ENCODE peak calls at places on chromosome 18, in six cellular contexts. One of them, this sample, is unnamed.

GRCh38 chr18:13823707-13824395 is at the start of gene MC5R:
- DNase-seq in T-helper 1 cell: peak
- DNase-seq in NCI-H460: peak
- DNase-seq in brain microvascular endothelial cell: peak
- DNase-seq in HCEC 1CT: no peak
- DNase-seq in stimulated activated CD8-positive, alpha-beta memory T cell treated with anti-CD3 and anti-CD28 coated beads, Interleukin-12 subunit alpha, Interleukin-12 subunit beta, amount 100 ng/mL, for 1 hour: peak
- DNase-seq in this sample: peak

GRCh38 chr18:76430636-76431035 is 64.4 kb downstream of the ZNF516 start:
- DNase-seq in T-helper 1 cell: no peak
- DNase-seq in NCI-H460: no peak
- DNase-seq in brain microvascular endothelial cell: no peak
- DNase-seq in HCEC 1CT: no peak
- DNase-seq in stimulated activated CD8-positive, alpha-beta memory T cell treated with anti-CD3 and anti-CD28 coated beads, Interleukin-12 subunit alpha, Interleukin-12 subunit beta, amount 100 ng/mL, for 1 hour: no peak
- DNase-seq in this sample: peak

GRCh38 chr18:14970027-14970426 is 222.1 kb downstream of the ANKRD30B start:
- DNase-seq in T-helper 1 cell: no peak
- DNase-seq in NCI-H460: no peak
- DNase-seq in brain microvascular endothelial cell: no peak
- DNase-seq in HCEC 1CT: no peak
- DNase-seq in stimulated activated CD8-positive, alpha-beta memory T cell treated with anti-CD3 and anti-CD28 coated beads, Interleukin-12 subunit alpha, Interleukin-12 subunit beta, amount 100 ng/mL, for 1 hour: no peak
- DNase-seq in this sample: peak

GRCh38 chr18:58649966-58650816 is 21.1 kb upstream of the MALT1 start:
- DNase-seq in T-helper 1 cell: no peak
- DNase-seq in NCI-H460: no peak
- DNase-seq in brain microvascular endothelial cell: no peak
- DNase-seq in HCEC 1CT: no peak
- DNase-seq in stimulated activated CD8-positive, alpha-beta memory T cell treated with anti-CD3 and anti-CD28 coated beads, Interleukin-12 subunit alpha, Interleukin-12 subunit beta, amount 100 ng/mL, for 1 hour: no peak
- DNase-seq in this sample: no peak

GRCh38 chr18:79395761-79396404 is at the start of gene NFATC1:
- DNase-seq in T-helper 1 cell: peak
- DNase-seq in NCI-H460: peak
- DNase-seq in brain microvascular endothelial cell: peak
- DNase-seq in HCEC 1CT: peak
- DNase-seq in stimulated activated CD8-positive, alpha-beta memory T cell treated with anti-CD3 and anti-CD28 coated beads, Interleukin-12 subunit alpha, Interleukin-12 subunit beta, amount 100 ng/mL, for 1 hour: peak
- DNase-seq in this sample: peak

GRCh38 chr18:57660961-57661360 is 39.3 kb upstream of the NARS1 start:
- DNase-seq in T-helper 1 cell: no peak
- DNase-seq in NCI-H460: no peak
- DNase-seq in brain microvascular endothelial cell: peak
- DNase-seq in HCEC 1CT: peak
- DNase-seq in stimulated activated CD8-positive, alpha-beta memory T cell treated with anti-CD3 and anti-CD28 coated beads, Interleukin-12 subunit alpha, Interleukin-12 subunit beta, amount 100 ng/mL, for 1 hour: no peak
- DNase-seq in this sample: peak

GRCh38 chr18:26854292-26854881 is 11.1 kb downstream of the AQP4 start:
- DNase-seq in T-helper 1 cell: no peak
- DNase-seq in NCI-H460: no peak
- DNase-seq in brain microvascular endothelial cell: no peak
- DNase-seq in HCEC 1CT: no peak
- DNase-seq in stimulated activated CD8-positive, alpha-beta memory T cell treated with anti-CD3 and anti-CD28 coated beads, Interleukin-12 subunit alpha, Interleukin-12 subunit beta, amount 100 ng/mL, for 1 hour: no peak
- DNase-seq in this sample: no peak

GRCh38 chr18:33201509-33201926 is 239.0 kb downstream of the CCDC178 start:
- DNase-seq in T-helper 1 cell: no peak
- DNase-seq in NCI-H460: peak
- DNase-seq in brain microvascular endothelial cell: peak
- DNase-seq in HCEC 1CT: no peak
- DNase-seq in stimulated activated CD8-positive, alpha-beta memory T cell treated with anti-CD3 and anti-CD28 coated beads, Interleukin-12 subunit alpha, Interleukin-12 subunit beta, amount 100 ng/mL, for 1 hour: no peak
- DNase-seq in this sample: peak

GRCh38 chr18:49769047-49769708 is 44.2 kb downstream of the ACAA2 start:
- DNase-seq in T-helper 1 cell: no peak
- DNase-seq in NCI-H460: no peak
- DNase-seq in brain microvascular endothelial cell: no peak
- DNase-seq in HCEC 1CT: no peak
- DNase-seq in stimulated activated CD8-positive, alpha-beta memory T cell treated with anti-CD3 and anti-CD28 coated beads, Interleukin-12 subunit alpha, Interleukin-12 subunit beta, amount 100 ng/mL, for 1 hour: no peak
- DNase-seq in this sample: no peak

GRCh38 chr18:2050702-2051201 is 520.6 kb downstream of the METTL4 start:
- DNase-seq in T-helper 1 cell: no peak
- DNase-seq in NCI-H460: no peak
- DNase-seq in brain microvascular endothelial cell: no peak
- DNase-seq in HCEC 1CT: no peak
- DNase-seq in stimulated activated CD8-positive, alpha-beta memory T cell treated with anti-CD3 and anti-CD28 coated beads, Interleukin-12 subunit alpha, Interleukin-12 subunit beta, amount 100 ng/mL, for 1 hour: no peak
- DNase-seq in this sample: peak

GRCh38 chr18:45554070-45554767 is 61.1 kb upstream of the SLC14A2 start:
- DNase-seq in T-helper 1 cell: no peak
- DNase-seq in NCI-H460: no peak
- DNase-seq in brain microvascular endothelial cell: no peak
- DNase-seq in HCEC 1CT: no peak
- DNase-seq in stimulated activated CD8-positive, alpha-beta memory T cell treated with anti-CD3 and anti-CD28 coated beads, Interleukin-12 subunit alpha, Interleukin-12 subunit beta, amount 100 ng/mL, for 1 hour: no peak
- DNase-seq in this sample: no peak

GRCh38 chr18:331231-331771 is 63.5 kb upstream of the THOC1 start:
- DNase-seq in T-helper 1 cell: no peak
- DNase-seq in NCI-H460: no peak
- DNase-seq in brain microvascular endothelial cell: peak
- DNase-seq in HCEC 1CT: no peak
- DNase-seq in stimulated activated CD8-positive, alpha-beta memory T cell treated with anti-CD3 and anti-CD28 coated beads, Interleukin-12 subunit alpha, Interleukin-12 subunit beta, amount 100 ng/mL, for 1 hour: no peak
- DNase-seq in this sample: peak

GRCh38 chr18:52353589-52353988 is 13.6 kb downstream of the DCC start:
- DNase-seq in T-helper 1 cell: no peak
- DNase-seq in NCI-H460: no peak
- DNase-seq in brain microvascular endothelial cell: no peak
- DNase-seq in HCEC 1CT: no peak
- DNase-seq in stimulated activated CD8-positive, alpha-beta memory T cell treated with anti-CD3 and anti-CD28 coated beads, Interleukin-12 subunit alpha, Interleukin-12 subunit beta, amount 100 ng/mL, for 1 hour: no peak
- DNase-seq in this sample: no peak

GRCh38 chr18:22674300-22674699 is 256.6 kb upstream of the CTAGE1 start:
- DNase-seq in T-helper 1 cell: no peak
- DNase-seq in NCI-H460: no peak
- DNase-seq in brain microvascular endothelial cell: peak
- DNase-seq in HCEC 1CT: peak
- DNase-seq in stimulated activated CD8-positive, alpha-beta memory T cell treated with anti-CD3 and anti-CD28 coated beads, Interleukin-12 subunit alpha, Interleukin-12 subunit beta, amount 100 ng/mL, for 1 hour: no peak
- DNase-seq in this sample: peak

GRCh38 chr18:44682181-44682870 is 1.6 kb downstream of the SETBP1 start:
- DNase-seq in T-helper 1 cell: no peak
- DNase-seq in NCI-H460: no peak
- DNase-seq in brain microvascular endothelial cell: no peak
- DNase-seq in HCEC 1CT: no peak
- DNase-seq in stimulated activated CD8-positive, alpha-beta memory T cell treated with anti-CD3 and anti-CD28 coated beads, Interleukin-12 subunit alpha, Interleukin-12 subunit beta, amount 100 ng/mL, for 1 hour: no peak
- DNase-seq in this sample: no peak

GRCh38 chr18:76387608-76388007 is 107.4 kb downstream of the ZNF516 start:
- DNase-seq in T-helper 1 cell: no peak
- DNase-seq in NCI-H460: no peak
- DNase-seq in brain microvascular endothelial cell: no peak
- DNase-seq in HCEC 1CT: no peak
- DNase-seq in stimulated activated CD8-positive, alpha-beta memory T cell treated with anti-CD3 and anti-CD28 coated beads, Interleukin-12 subunit alpha, Interleukin-12 subunit beta, amount 100 ng/mL, for 1 hour: no peak
- DNase-seq in this sample: no peak

GRCh38 chr18:21110667-21111350 is 804 bp downstream of the ROCK1 start:
- DNase-seq in T-helper 1 cell: peak
- DNase-seq in NCI-H460: no peak
- DNase-seq in brain microvascular endothelial cell: peak
- DNase-seq in HCEC 1CT: peak
- DNase-seq in stimulated activated CD8-positive, alpha-beta memory T cell treated with anti-CD3 and anti-CD28 coated beads, Interleukin-12 subunit alpha, Interleukin-12 subunit beta, amount 100 ng/mL, for 1 hour: peak
- DNase-seq in this sample: peak

GRCh38 chr18:71020342-71021096 is 731.7 kb downstream of the SOCS6 start:
- DNase-seq in T-helper 1 cell: no peak
- DNase-seq in NCI-H460: no peak
- DNase-seq in brain microvascular endothelial cell: no peak
- DNase-seq in HCEC 1CT: no peak
- DNase-seq in stimulated activated CD8-positive, alpha-beta memory T cell treated with anti-CD3 and anti-CD28 coated beads, Interleukin-12 subunit alpha, Interleukin-12 subunit beta, amount 100 ng/mL, for 1 hour: no peak
- DNase-seq in this sample: no peak

GRCh38 chr18:67875936-67876335 is 359.4 kb upstream of the DSEL start:
- DNase-seq in T-helper 1 cell: no peak
- DNase-seq in NCI-H460: no peak
- DNase-seq in brain microvascular endothelial cell: peak
- DNase-seq in HCEC 1CT: no peak
- DNase-seq in stimulated activated CD8-positive, alpha-beta memory T cell treated with anti-CD3 and anti-CD28 coated beads, Interleukin-12 subunit alpha, Interleukin-12 subunit beta, amount 100 ng/mL, for 1 hour: no peak
- DNase-seq in this sample: peak

GRCh38 chr18:9898792-9899549 is 13.2 kb downstream of the TXNDC2 start:
- DNase-seq in T-helper 1 cell: no peak
- DNase-seq in NCI-H460: no peak
- DNase-seq in brain microvascular endothelial cell: peak
- DNase-seq in HCEC 1CT: peak
- DNase-seq in stimulated activated CD8-positive, alpha-beta memory T cell treated with anti-CD3 and anti-CD28 coated beads, Interleukin-12 subunit alpha, Interleukin-12 subunit beta, amount 100 ng/mL, for 1 hour: no peak
- DNase-seq in this sample: no peak

GRCh38 chr18:59986139-59986538 is 86.3 kb downstream of the PMAIP1 start:
- DNase-seq in T-helper 1 cell: no peak
- DNase-seq in NCI-H460: no peak
- DNase-seq in brain microvascular endothelial cell: no peak
- DNase-seq in HCEC 1CT: no peak
- DNase-seq in stimulated activated CD8-positive, alpha-beta memory T cell treated with anti-CD3 and anti-CD28 coated beads, Interleukin-12 subunit alpha, Interleukin-12 subunit beta, amount 100 ng/mL, for 1 hour: no peak
- DNase-seq in this sample: no peak

GRCh38 chr18:9614401-9615279 is at the start of gene PPP4R1:
- DNase-seq in T-helper 1 cell: peak
- DNase-seq in NCI-H460: peak
- DNase-seq in brain microvascular endothelial cell: no peak
- DNase-seq in HCEC 1CT: peak
- DNase-seq in stimulated activated CD8-positive, alpha-beta memory T cell treated with anti-CD3 and anti-CD28 coated beads, Interleukin-12 subunit alpha, Interleukin-12 subunit beta, amount 100 ng/mL, for 1 hour: peak
- DNase-seq in this sample: peak

GRCh38 chr18:29378739-29379138 is 1201.8 kb upstream of the CDH2 start:
- DNase-seq in T-helper 1 cell: no peak
- DNase-seq in NCI-H460: no peak
- DNase-seq in brain microvascular endothelial cell: no peak
- DNase-seq in HCEC 1CT: peak
- DNase-seq in stimulated activated CD8-positive, alpha-beta memory T cell treated with anti-CD3 and anti-CD28 coated beads, Interleukin-12 subunit alpha, Interleukin-12 subunit beta, amount 100 ng/mL, for 1 hour: no peak
- DNase-seq in this sample: peak

GRCh38 chr18:55489034-55489741 is 98.8 kb downstream of the TCF4 start:
- DNase-seq in T-helper 1 cell: no peak
- DNase-seq in NCI-H460: no peak
- DNase-seq in brain microvascular endothelial cell: no peak
- DNase-seq in HCEC 1CT: no peak
- DNase-seq in stimulated activated CD8-positive, alpha-beta memory T cell treated with anti-CD3 and anti-CD28 coated beads, Interleukin-12 subunit alpha, Interleukin-12 subunit beta, amount 100 ng/mL, for 1 hour: no peak
- DNase-seq in this sample: no peak

GRCh38 chr18:39843546-39843945 is 2111.5 kb upstream of the PIK3C3 start:
- DNase-seq in T-helper 1 cell: no peak
- DNase-seq in NCI-H460: no peak
- DNase-seq in brain microvascular endothelial cell: no peak
- DNase-seq in HCEC 1CT: no peak
- DNase-seq in stimulated activated CD8-positive, alpha-beta memory T cell treated with anti-CD3 and anti-CD28 coated beads, Interleukin-12 subunit alpha, Interleukin-12 subunit beta, amount 100 ng/mL, for 1 hour: no peak
- DNase-seq in this sample: no peak

GRCh38 chr18:3648695-3649094 is 198.7 kb downstream of the TGIF1 start:
- DNase-seq in T-helper 1 cell: no peak
- DNase-seq in NCI-H460: no peak
- DNase-seq in brain microvascular endothelial cell: no peak
- DNase-seq in HCEC 1CT: no peak
- DNase-seq in stimulated activated CD8-positive, alpha-beta memory T cell treated with anti-CD3 and anti-CD28 coated beads, Interleukin-12 subunit alpha, Interleukin-12 subunit beta, amount 100 ng/mL, for 1 hour: no peak
- DNase-seq in this sample: no peak

GRCh38 chr18:55587341-55588000 is 521 bp downstream of the TCF4 start:
- DNase-seq in T-helper 1 cell: no peak
- DNase-seq in NCI-H460: no peak
- DNase-seq in brain microvascular endothelial cell: peak
- DNase-seq in HCEC 1CT: peak
- DNase-seq in stimulated activated CD8-positive, alpha-beta memory T cell treated with anti-CD3 and anti-CD28 coated beads, Interleukin-12 subunit alpha, Interleukin-12 subunit beta, amount 100 ng/mL, for 1 hour: no peak
- DNase-seq in this sample: peak

GRCh38 chr18:51513525-51513924 is 316.0 kb upstream of the MEX3C start:
- DNase-seq in T-helper 1 cell: no peak
- DNase-seq in NCI-H460: peak
- DNase-seq in brain microvascular endothelial cell: no peak
- DNase-seq in HCEC 1CT: no peak
- DNase-seq in stimulated activated CD8-positive, alpha-beta memory T cell treated with anti-CD3 and anti-CD28 coated beads, Interleukin-12 subunit alpha, Interleukin-12 subunit beta, amount 100 ng/mL, for 1 hour: no peak
- DNase-seq in this sample: no peak

GRCh38 chr18:45275367-45276113 is 339.7 kb upstream of the SLC14A2 start:
- DNase-seq in T-helper 1 cell: no peak
- DNase-seq in NCI-H460: peak
- DNase-seq in brain microvascular endothelial cell: peak
- DNase-seq in HCEC 1CT: peak
- DNase-seq in stimulated activated CD8-positive, alpha-beta memory T cell treated with anti-CD3 and anti-CD28 coated beads, Interleukin-12 subunit alpha, Interleukin-12 subunit beta, amount 100 ng/mL, for 1 hour: no peak
- DNase-seq in this sample: peak

GRCh38 chr18:470661-471501 is 29.6 kb downstream of the COLEC12 start:
- DNase-seq in T-helper 1 cell: no peak
- DNase-seq in NCI-H460: no peak
- DNase-seq in brain microvascular endothelial cell: peak
- DNase-seq in HCEC 1CT: peak
- DNase-seq in stimulated activated CD8-positive, alpha-beta memory T cell treated with anti-CD3 and anti-CD28 coated beads, Interleukin-12 subunit alpha, Interleukin-12 subunit beta, amount 100 ng/mL, for 1 hour: no peak
- DNase-seq in this sample: peak

GRCh38 chr18:11159844-11160243 is 10.5 kb upstream of the PIEZO2 start:
- DNase-seq in T-helper 1 cell: no peak
- DNase-seq in NCI-H460: no peak
- DNase-seq in brain microvascular endothelial cell: no peak
- DNase-seq in HCEC 1CT: no peak
- DNase-seq in stimulated activated CD8-positive, alpha-beta memory T cell treated with anti-CD3 and anti-CD28 coated beads, Interleukin-12 subunit alpha, Interleukin-12 subunit beta, amount 100 ng/mL, for 1 hour: no peak
- DNase-seq in this sample: no peak

GRCh38 chr18:79576686-79577351 is 102.8 kb upstream of the CTDP1 start:
- DNase-seq in T-helper 1 cell: no peak
- DNase-seq in NCI-H460: no peak
- DNase-seq in brain microvascular endothelial cell: no peak
- DNase-seq in HCEC 1CT: no peak
- DNase-seq in stimulated activated CD8-positive, alpha-beta memory T cell treated with anti-CD3 and anti-CD28 coated beads, Interleukin-12 subunit alpha, Interleukin-12 subunit beta, amount 100 ng/mL, for 1 hour: no peak
- DNase-seq in this sample: peak

GRCh38 chr18:75524181-75524580 is 96.7 kb upstream of the SMIM21 start:
- DNase-seq in T-helper 1 cell: no peak
- DNase-seq in NCI-H460: no peak
- DNase-seq in brain microvascular endothelial cell: no peak
- DNase-seq in HCEC 1CT: no peak
- DNase-seq in stimulated activated CD8-positive, alpha-beta memory T cell treated with anti-CD3 and anti-CD28 coated beads, Interleukin-12 subunit alpha, Interleukin-12 subunit beta, amount 100 ng/mL, for 1 hour: no peak
- DNase-seq in this sample: no peak

GRCh38 chr18:22466608-22467390 is 49.1 kb upstream of the CTAGE1 start:
- DNase-seq in T-helper 1 cell: no peak
- DNase-seq in NCI-H460: peak
- DNase-seq in brain microvascular endothelial cell: peak
- DNase-seq in HCEC 1CT: peak
- DNase-seq in stimulated activated CD8-positive, alpha-beta memory T cell treated with anti-CD3 and anti-CD28 coated beads, Interleukin-12 subunit alpha, Interleukin-12 subunit beta, amount 100 ng/mL, for 1 hour: no peak
- DNase-seq in this sample: peak

GRCh38 chr18:62663731-62664336 is 51.5 kb upstream of the PHLPP1 start:
- DNase-seq in T-helper 1 cell: no peak
- DNase-seq in NCI-H460: no peak
- DNase-seq in brain microvascular endothelial cell: peak
- DNase-seq in HCEC 1CT: no peak
- DNase-seq in stimulated activated CD8-positive, alpha-beta memory T cell treated with anti-CD3 and anti-CD28 coated beads, Interleukin-12 subunit alpha, Interleukin-12 subunit beta, amount 100 ng/mL, for 1 hour: no peak
- DNase-seq in this sample: peak

GRCh38 chr18:63237911-63238710 is 81.5 kb downstream of the BCL2 start:
- DNase-seq in T-helper 1 cell: no peak
- DNase-seq in NCI-H460: peak
- DNase-seq in brain microvascular endothelial cell: peak
- DNase-seq in HCEC 1CT: peak
- DNase-seq in stimulated activated CD8-positive, alpha-beta memory T cell treated with anti-CD3 and anti-CD28 coated beads, Interleukin-12 subunit alpha, Interleukin-12 subunit beta, amount 100 ng/mL, for 1 hour: no peak
- DNase-seq in this sample: peak

GRCh38 chr18:59021500-59021899 is 118.2 kb upstream of the SEC11C start:
- DNase-seq in T-helper 1 cell: no peak
- DNase-seq in NCI-H460: no peak
- DNase-seq in brain microvascular endothelial cell: no peak
- DNase-seq in HCEC 1CT: no peak
- DNase-seq in stimulated activated CD8-positive, alpha-beta memory T cell treated with anti-CD3 and anti-CD28 coated beads, Interleukin-12 subunit alpha, Interleukin-12 subunit beta, amount 100 ng/mL, for 1 hour: no peak
- DNase-seq in this sample: no peak

GRCh38 chr18:6811816-6812215 is 82.3 kb downstream of the ARHGAP28 start:
- DNase-seq in T-helper 1 cell: no peak
- DNase-seq in NCI-H460: no peak
- DNase-seq in brain microvascular endothelial cell: peak
- DNase-seq in HCEC 1CT: no peak
- DNase-seq in stimulated activated CD8-positive, alpha-beta memory T cell treated with anti-CD3 and anti-CD28 coated beads, Interleukin-12 subunit alpha, Interleukin-12 subunit beta, amount 100 ng/mL, for 1 hour: no peak
- DNase-seq in this sample: peak

GRCh38 chr18:8745355-8746014 is 40.1 kb downstream of the MTCL1 start:
- DNase-seq in T-helper 1 cell: no peak
- DNase-seq in NCI-H460: no peak
- DNase-seq in brain microvascular endothelial cell: no peak
- DNase-seq in HCEC 1CT: no peak
- DNase-seq in stimulated activated CD8-positive, alpha-beta memory T cell treated with anti-CD3 and anti-CD28 coated beads, Interleukin-12 subunit alpha, Interleukin-12 subunit beta, amount 100 ng/mL, for 1 hour: no peak
- DNase-seq in this sample: no peak